ENCODE peak calls at places on chromosomes 6 and 20, in seven cellular contexts. B is central memory CD8-positive, alpha-beta T cell; S is small intestine; U is T-helper 2 cell; P is mesendoderm; R is A549; M is Right ventricle myocardium superior. D is an unnamed sample.

GRCh38 chr20:19688031-19688806 is 69.8 kb upstream of the RIN2 start:
- DNase-seq in B (no peak), U (no peak), R (peak), M (peak), S (peak), P (peak), D (peak)

GRCh38 chr20:17595846-17596245 is 26.0 kb downstream of the DSTN start:
- DNase-seq in U (no peak), S (no peak), M (no peak), P (no peak), B (no peak), R (no peak), D (no peak)

GRCh38 chr6:14502551-14502950 is 385.0 kb downstream of the CD83 start:
- DNase-seq in M (no peak), S (peak), R (no peak), U (no peak), P (no peak), B (no peak), D (no peak)

GRCh38 chr6:35368038-35368887 is 25.9 kb downstream of the PPARD start:
- DNase-seq in P (no peak), M (no peak), B (no peak), S (peak), U (peak), R (no peak), D (no peak)

GRCh38 chr6:16286151-16286522 is 47.8 kb downstream of the GMPR start:
- DNase-seq in B (no peak), P (peak), R (peak), S (peak), U (no peak), M (no peak), D (peak)

GRCh38 chr20:31695849-31696804 is 26.5 kb downstream of the BCL2L1 start:
- DNase-seq in B (no peak), U (no peak), M (no peak), S (peak), P (no peak), R (peak), D (peak)

GRCh38 chr20:42978184-42978974 is 211.3 kb downstream of the PTPRT start:
- DNase-seq in P (no peak), M (no peak), S (no peak), B (no peak), U (no peak), R (no peak), D (no peak)

GRCh38 chr6:151916680-151917164 is 109.2 kb downstream of the ESR1 start:
- DNase-seq in S (no peak), B (no peak), U (no peak), P (no peak), M (no peak), R (no peak), D (no peak)

GRCh38 chr6:20118877-20119276 is 93.4 kb downstream of the MBOAT1 start:
- DNase-seq in U (no peak), B (no peak), P (no peak), S (no peak), M (no peak), R (no peak), D (no peak)

GRCh38 chr6:26118999-26119398 is 31.8 kb downstream of the HFE start:
- DNase-seq in U (no peak), M (no peak), R (no peak), B (no peak), P (no peak), S (no peak), D (no peak)

GRCh38 chr6:13471184-13471583 is 16.2 kb downstream of the GFOD1 start:
- DNase-seq in M (no peak), R (no peak), S (no peak), U (no peak), P (no peak), B (no peak), D (no peak)

GRCh38 chr6:46549155-46549554 is 57.9 kb upstream of the RCAN2 start:
- DNase-seq in B (no peak), U (no peak), S (peak), M (no peak), P (no peak), R (no peak), D (no peak)

GRCh38 chr6:139882977-139883728 is 508.7 kb upstream of the CITED2 start:
- DNase-seq in B (no peak), P (peak), R (no peak), M (no peak), U (no peak), S (no peak), D (no peak)

GRCh38 chr20:7926767-7927166 is 13.5 kb downstream of the HAO1 start:
- DNase-seq in S (no peak), R (no peak), M (no peak), B (no peak), P (peak), U (no peak), D (peak)

GRCh38 chr20:59485576-59486250 is 118.6 kb upstream of the PHACTR3 start:
- DNase-seq in P (no peak), R (no peak), M (no peak), S (no peak), U (no peak), B (no peak), D (no peak)

GRCh38 chr20:44646641-44647274 is 4.7 kb downstream of the ADA start:
- DNase-seq in U (peak), B (no peak), M (peak), P (no peak), S (no peak), R (no peak), D (no peak)

GRCh38 chr20:2692886-2693285 is 306 bp downstream of the EBF4 start:
- DNase-seq in S (no peak), P (no peak), R (peak), M (no peak), B (no peak), U (peak), D (no peak)

GRCh38 chr6:153117986-153118886 is 12.8 kb downstream of the RGS17 start:
- DNase-seq in S (no peak), B (no peak), P (no peak), M (no peak), U (peak), R (peak), D (no peak)

GRCh38 chr6:145546265-145546664 is 189.1 kb downstream of the EPM2A start:
- DNase-seq in M (no peak), P (no peak), U (no peak), B (no peak), R (no peak), S (no peak), D (no peak)

GRCh38 chr6:139569561-139569960 is 195.1 kb upstream of the CITED2 start:
- DNase-seq in P (no peak), R (no peak), S (no peak), U (no peak), B (no peak), M (no peak), D (no peak)

GRCh38 chr6:87330961-87331360 is 1.9 kb upstream of the GJB7 start:
- DNase-seq in B (no peak), U (no peak), M (no peak), S (no peak), R (no peak), P (no peak), D (no peak)

GRCh38 chr20:18279231-18279630 is 9.1 kb upstream of the ZNF133 start:
- DNase-seq in P (no peak), M (no peak), R (no peak), S (no peak), U (no peak), B (no peak), D (no peak)

GRCh38 chr6:7058250-7058923 is 49.4 kb upstream of the RREB1 start:
- DNase-seq in U (peak), R (peak), B (no peak), P (peak), M (no peak), S (peak), D (no peak)

GRCh38 chr6:38271081-38271480 is 368.6 kb downstream of the BTBD9 start:
- DNase-seq in B (no peak), R (no peak), P (no peak), U (no peak), M (no peak), S (no peak), D (no peak)

GRCh38 chr6:109290143-109290931 is 91.9 kb downstream of the CD164 start:
- DNase-seq in P (no peak), S (no peak), R (no peak), B (no peak), M (no peak), U (no peak), D (no peak)

GRCh38 chr6:7542065-7542877 is 800 bp downstream of the DSP start:
- DNase-seq in M (peak), U (no peak), P (peak), R (peak), B (no peak), S (peak), D (peak)

GRCh38 chr6:17640477-17640917 is 40.4 kb downstream of the FAM8A1 start:
- DNase-seq in B (no peak), P (no peak), S (no peak), U (no peak), R (no peak), M (no peak), D (no peak)

GRCh38 chr6:116954938-116955337 is 77.9 kb downstream of the RFX6 start:
- DNase-seq in P (no peak), S (peak), M (no peak), R (no peak), U (no peak), B (no peak), D (no peak)

GRCh38 chr6:137102851-137103492 is 58.2 kb upstream of the IL20RA start:
- DNase-seq in P (peak), M (no peak), S (no peak), B (no peak), U (peak), R (no peak), D (no peak)

GRCh38 chr6:29014729-29015608 is 9.9 kb upstream of the ZNF311 start:
- DNase-seq in U (peak), P (peak), M (no peak), R (no peak), S (no peak), B (no peak), D (no peak)

GRCh38 chr6:109595998-109596397 is 95.0 kb downstream of the AK9 start:
- DNase-seq in S (no peak), M (no peak), R (no peak), P (peak), U (peak), B (no peak), D (no peak)

D was measured in right cardiac atrium.